ENCODE peak calls at places on chromosomes 12 and 14, in eight cellular contexts. W is K562, F is SK-N-SH, O is HCT116, E is HepG2, B is endothelial cell of umbilical vein, X is H1, J is GM12878. L is an unnamed sample.

GRCh38 chr12:22658214-22658613 is 33.2 kb downstream of the ETNK1 start:
- DNase-seq in O (no peak), F (no peak), J (no peak), E (no peak), W (no peak), X (no peak), B (peak), L (no peak)

GRCh38 chr14:102375126-102375525 is 12.4 kb downstream of the TECPR2 start:
- DNase-seq in J (no peak), F (no peak), B (no peak), X (no peak), W (no peak), E (no peak), O (no peak), L (no peak)

GRCh38 chr12:65300679-65301349 is 22.3 kb downstream of the MSRB3 start:
- DNase-seq in W (peak), J (no peak), B (no peak), E (peak), F (no peak), X (no peak), O (peak), L (no peak)

GRCh38 chr12:76879710-76880025 is 849 bp upstream of the CSRP2 start:
- DNase-seq in X (no peak), O (no peak), E (no peak), W (no peak), F (no peak), B (no peak), J (no peak), L (no peak)

GRCh38 chr12:3122841-3123678 is 45.9 kb downstream of the TSPAN9 start:
- DNase-seq in X (no peak), J (no peak), E (no peak), F (peak), W (no peak), B (peak), O (no peak), L (no peak)

GRCh38 chr12:32727237-32727636 is 28.5 kb downstream of the YARS2 start:
- DNase-seq in J (no peak), E (no peak), F (no peak), X (no peak), O (no peak), W (no peak), B (no peak), L (no peak)

GRCh38 chr14:55071870-55072640 is 20.6 kb downstream of the MAPK1IP1L start:
- DNase-seq in F (no peak), E (no peak), B (peak), O (no peak), X (no peak), W (no peak), J (peak), L (no peak)

GRCh38 chr12:19301223-19301622 is 138.1 kb upstream of the AEBP2 start:
- DNase-seq in E (no peak), F (no peak), B (peak), J (no peak), X (no peak), O (no peak), W (no peak), L (peak)

GRCh38 chr12:116565963-116566362 is 6.8 kb downstream of the MAP1LC3B2 start:
- DNase-seq in W (no peak), J (no peak), O (no peak), B (no peak), E (no peak), F (no peak), X (no peak), L (no peak)

GRCh38 chr12:107027304-107028053 is 40.5 kb upstream of the MTERF2 start:
- DNase-seq in X (no peak), J (no peak), E (peak), W (no peak), F (peak), B (peak), O (peak), L (peak)

GRCh38 chr12:121530600-121531355 is 50.0 kb downstream of the KDM2B start:
- DNase-seq in X (no peak), E (no peak), B (peak), W (peak), F (no peak), O (no peak), J (no peak), L (no peak)

GRCh38 chr12:121713257-121714155 is 954 bp downstream of the TMEM120B start:
- DNase-seq in J (no peak), E (no peak), W (peak), F (no peak), O (no peak), X (no peak), B (no peak), L (no peak)

GRCh38 chr12:31390991-31391390 is 65.0 kb upstream of the SINHCAF start:
- DNase-seq in F (no peak), X (no peak), W (no peak), J (no peak), O (no peak), B (no peak), E (no peak), L (no peak)

GRCh38 chr14:104093366-104094055 is 8.0 kb downstream of the ASPG start:
- DNase-seq in X (no peak), W (peak), F (peak), E (no peak), J (no peak), B (no peak), O (no peak), L (no peak)

GRCh38 chr12:80692114-80692513 is 15.3 kb upstream of the MYF6 start:
- DNase-seq in B (no peak), E (no peak), W (no peak), O (no peak), X (no peak), J (no peak), F (no peak), L (no peak)

GRCh38 chr12:125070117-125070516 is 4.9 kb downstream of the AACS start:
- DNase-seq in B (no peak), X (no peak), F (peak), O (no peak), J (no peak), W (no peak), E (peak), L (no peak)

GRCh38 chr14:49314756-49315155 is 271.4 kb downstream of the RPS29 start:
- DNase-seq in F (no peak), B (no peak), O (no peak), X (no peak), J (no peak), E (no peak), W (no peak), L (no peak)

GRCh38 chr14:90523961-90524875 is 127.4 kb downstream of the CALM1 start:
- DNase-seq in B (no peak), W (no peak), O (no peak), J (no peak), X (no peak), E (no peak), F (no peak), L (no peak)

GRCh38 chr14:69313176-69313575 is 53.2 kb downstream of the GALNT16 start:
- DNase-seq in F (no peak), J (no peak), W (no peak), E (no peak), X (no peak), O (no peak), B (no peak), L (no peak)

GRCh38 chr12:32483499-32483898 is 84.1 kb downstream of the FGD4 start:
- DNase-seq in F (no peak), O (no peak), X (no peak), J (no peak), E (no peak), B (no peak), W (no peak), L (no peak)

GRCh38 chr12:124673881-124674617 is 106.6 kb upstream of the NCOR2 start:
- DNase-seq in O (no peak), E (no peak), F (peak), J (no peak), X (no peak), W (no peak), B (no peak), L (no peak)

GRCh38 chr12:3073438-3074255 is 3.5 kb upstream of the TSPAN9 start:
- DNase-seq in B (peak), X (peak), E (peak), W (peak), O (peak), F (peak), J (peak), L (peak)

GRCh38 chr12:104673294-104674062 is 216.7 kb downstream of the CHST11 start:
- DNase-seq in W (no peak), X (no peak), E (no peak), F (peak), B (no peak), O (no peak), J (no peak), L (no peak)

GRCh38 chr12:77131977-77132490 is 66.7 kb upstream of the E2F7 start:
- DNase-seq in E (no peak), W (no peak), F (no peak), O (no peak), J (no peak), B (no peak), X (no peak), L (no peak)

GRCh38 chr12:105469182-105469581 is 138.7 kb downstream of the C12orf75 start:
- DNase-seq in B (no peak), E (no peak), W (no peak), O (no peak), X (no peak), J (no peak), F (no peak), L (no peak)

DNA sequence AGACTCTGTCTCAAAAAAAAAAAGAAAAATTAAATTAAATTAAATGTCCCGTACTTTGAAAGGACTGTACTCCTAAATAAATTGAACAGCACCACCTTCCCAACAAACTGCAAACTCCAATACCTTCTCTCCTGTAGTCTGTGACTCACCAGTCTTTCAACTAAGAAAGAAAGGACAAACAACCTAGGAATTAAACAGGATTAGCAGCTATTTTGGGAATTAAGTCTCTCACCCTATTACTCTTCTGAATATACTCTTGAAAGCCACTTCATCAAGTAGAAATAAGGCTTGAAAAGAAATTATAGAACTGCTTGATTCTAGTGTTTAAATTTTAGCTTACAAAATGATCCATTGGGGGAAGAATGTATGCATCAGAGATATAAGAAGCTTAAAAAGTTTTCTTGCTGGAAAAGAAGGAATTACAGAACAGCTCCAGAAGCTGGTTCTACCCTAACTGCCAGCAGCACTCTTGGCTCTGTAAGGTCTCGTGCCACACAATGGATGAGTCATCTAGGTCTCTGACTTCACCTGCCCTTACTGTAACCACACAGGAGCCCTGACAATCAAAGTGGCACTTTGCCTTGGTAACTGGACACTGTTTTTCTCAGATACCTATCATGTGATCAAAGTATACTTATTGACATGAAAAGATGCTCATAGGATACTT is 57.0 kb upstream of the CERS5 start:
- DNase-seq in E (peak), X (no peak), J (no peak), B (peak), W (no peak), O (peak), F (no peak), L (no peak)
- TF ChIP-seq POLR2AphosphoS5 in E (no peak), X (no peak), J (no peak), B (peak), W (no peak), O (peak), F (no peak), L (no peak)

GRCh38 chr14:81252278-81252677 is 31.5 kb upstream of the GTF2A1 start:
- DNase-seq in J (no peak), E (no peak), X (no peak), F (no peak), B (no peak), W (no peak), O (no peak), L (no peak)

GRCh38 chr14:81256289-81256960 is 35.7 kb upstream of the GTF2A1 start:
- DNase-seq in E (no peak), B (no peak), W (no peak), X (no peak), O (no peak), F (no peak), J (peak), L (no peak)
- H3K9ac ChIP-seq in E (no peak), B (no peak), W (no peak), X (no peak), O (no peak), F (no peak), J (no peak), L (no peak)

DNA sequence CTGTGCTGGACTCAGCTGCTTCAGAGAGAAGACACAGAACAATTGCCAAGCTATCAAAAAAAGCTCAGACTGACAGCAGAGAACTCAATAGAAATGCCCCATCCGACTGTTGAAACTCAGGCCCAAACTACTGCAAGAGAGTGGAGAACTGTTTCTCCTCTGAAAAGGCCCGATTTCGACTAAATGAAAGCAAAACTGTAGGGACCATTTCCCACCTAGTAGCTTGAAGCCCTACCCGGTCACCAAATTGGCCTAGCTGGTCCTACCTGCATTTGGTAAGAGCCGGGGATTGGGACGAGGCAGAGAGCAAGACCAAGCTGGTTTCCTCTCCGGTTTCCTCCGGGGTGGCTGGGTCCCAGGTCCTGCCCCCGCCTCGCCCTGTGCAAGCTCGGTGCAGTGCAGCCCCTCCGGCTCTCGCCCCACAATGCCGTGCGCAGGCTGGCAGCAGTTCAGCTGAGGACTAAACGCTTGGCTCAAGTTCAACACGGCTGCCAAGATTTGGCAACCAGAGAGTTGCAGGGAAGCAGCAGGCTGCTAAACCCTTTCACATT is 1180.6 kb downstream of the VRK1 start:
- DNase-seq in B (no peak), J (no peak), W (no peak), F (peak), E (no peak), X (peak), O (no peak), L (peak)
- TF ChIP-seq POLR2AphosphoS5 in B (no peak), J (no peak), W (no peak), F (no peak), E (no peak), X (no peak), O (no peak), L (peak)

GRCh38 chr14:39233680-39234326 is at the start of gene MIA2:
- DNase-seq in W (no peak), O (no peak), F (no peak), B (no peak), J (no peak), E (peak), X (no peak), L (no peak)
- H3K9ac ChIP-seq in W (no peak), O (peak), F (no peak), B (no peak), J (no peak), E (peak), X (no peak), L (peak)

DNA sequence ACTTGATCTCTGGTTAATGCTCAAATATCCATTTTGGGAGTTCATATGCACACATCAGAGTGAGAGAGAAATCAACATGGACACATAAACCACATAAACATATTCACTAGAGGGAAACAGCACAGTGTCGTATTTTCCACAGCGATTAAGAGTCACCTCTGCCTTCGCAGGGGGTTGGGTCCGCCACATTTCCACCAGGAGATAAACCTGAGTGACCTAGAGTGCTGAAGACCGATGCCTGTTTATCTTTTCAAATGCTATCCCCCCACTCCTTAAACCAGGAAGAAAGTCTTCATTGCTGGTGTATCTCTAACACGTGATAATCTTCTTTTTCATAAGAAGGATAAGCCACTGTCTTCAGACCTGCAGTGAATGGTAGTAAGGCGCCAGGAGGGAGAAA is 59.5 kb upstream of the FOXN3 start:
- DNase-seq in O (no peak), X (no peak), E (no peak), W (no peak), J (no peak), B (no peak), F (no peak), L (no peak)
- TF ChIP-seq POLR2AphosphoS5 in O (no peak), X (no peak), E (no peak), W (no peak), J (no peak), B (no peak), F (no peak), L (no peak)

GRCh38 chr14:60161176-60162107 is 3.8 kb downstream of the DHRS7 start:
- DNase-seq in B (no peak), O (no peak), W (no peak), J (no peak), F (no peak), E (peak), X (no peak), L (no peak)
- H3K9ac ChIP-seq in B (no peak), O (no peak), W (no peak), J (no peak), F (no peak), E (no peak), X (no peak), L (no peak)